ENCODE peak calls at places on chromosomes 5 and 9, in four cellular contexts. One of them, this sample, is unnamed.

GRCh38 chr9:131528886-131529505 is 2.1 kb downstream of the UCK1 start:
- DNase-seq in activated gamma-delta T cell treated with Interleukin-2 at 50 U/mL for 16 hours: no peak
- DNase-seq in heart right ventricle: no peak
- DNase-seq in WTC11: no peak
- DNase-seq in this sample: peak

GRCh38 chr9:86912210-86912609 is 35.1 kb downstream of the GAS1 start:
- DNase-seq in activated gamma-delta T cell treated with Interleukin-2 at 50 U/mL for 16 hours: no peak
- DNase-seq in heart right ventricle: no peak
- DNase-seq in WTC11: no peak
- DNase-seq in this sample: no peak

GRCh38 chr5:143129910-143130703 is 273.4 kb downstream of the NR3C1 start:
- DNase-seq in WTC11: no peak
- DNase-seq in activated gamma-delta T cell treated with Interleukin-2 at 50 U/mL for 16 hours: no peak
- DNase-seq in heart right ventricle: no peak
- DNase-seq in this sample: no peak

GRCh38 chr5:62486672-62487071 is 74.1 kb downstream of the IPO11 start:
- DNase-seq in WTC11: no peak
- DNase-seq in heart right ventricle: no peak
- DNase-seq in activated gamma-delta T cell treated with Interleukin-2 at 50 U/mL for 16 hours: no peak
- DNase-seq in this sample: no peak

GRCh38 chr5:68251386-68251785 is 35.8 kb downstream of the PIK3R1 start:
- DNase-seq in heart right ventricle: no peak
- DNase-seq in activated gamma-delta T cell treated with Interleukin-2 at 50 U/mL for 16 hours: peak
- DNase-seq in WTC11: no peak
- DNase-seq in this sample: no peak

GRCh38 chr5:175872287-175873089 is 1.1 kb downstream of the CPLX2 start:
- DNase-seq in WTC11: peak
- DNase-seq in activated gamma-delta T cell treated with Interleukin-2 at 50 U/mL for 16 hours: no peak
- DNase-seq in heart right ventricle: no peak
- DNase-seq in this sample: peak

GRCh38 chr5:34749431-34749872 is 89.5 kb upstream of the TTC23L start:
- DNase-seq in WTC11: no peak
- DNase-seq in heart right ventricle: no peak
- DNase-seq in activated gamma-delta T cell treated with Interleukin-2 at 50 U/mL for 16 hours: no peak
- DNase-seq in this sample: no peak

GRCh38 chr5:107459637-107460036 is 211.1 kb downstream of the EFNA5 start:
- DNase-seq in WTC11: no peak
- DNase-seq in heart right ventricle: no peak
- DNase-seq in activated gamma-delta T cell treated with Interleukin-2 at 50 U/mL for 16 hours: no peak
- DNase-seq in this sample: no peak

GRCh38 chr9:77015291-77016048 is 4.0 kb upstream of the FOXB2 start:
- DNase-seq in WTC11: no peak
- DNase-seq in activated gamma-delta T cell treated with Interleukin-2 at 50 U/mL for 16 hours: no peak
- DNase-seq in heart right ventricle: no peak
- DNase-seq in this sample: no peak

GRCh38 chr9:87556821-87557220 is 59.2 kb downstream of the DAPK1 start:
- DNase-seq in WTC11: no peak
- DNase-seq in heart right ventricle: peak
- DNase-seq in activated gamma-delta T cell treated with Interleukin-2 at 50 U/mL for 16 hours: no peak
- DNase-seq in this sample: no peak

GRCh38 chr9:89811896-89812450 is 207.2 kb downstream of the GADD45G start:
- DNase-seq in WTC11: no peak
- DNase-seq in activated gamma-delta T cell treated with Interleukin-2 at 50 U/mL for 16 hours: no peak
- DNase-seq in heart right ventricle: no peak
- DNase-seq in this sample: no peak

GRCh38 chr5:146137967-146138403 is 32.6 kb upstream of the PLAC8L1 start:
- DNase-seq in heart right ventricle: no peak
- DNase-seq in activated gamma-delta T cell treated with Interleukin-2 at 50 U/mL for 16 hours: no peak
- DNase-seq in WTC11: no peak
- DNase-seq in this sample: no peak

GRCh38 chr9:71048271-71048670 is 73.2 kb downstream of the TRPM3 start:
- DNase-seq in WTC11: no peak
- DNase-seq in heart right ventricle: no peak
- DNase-seq in activated gamma-delta T cell treated with Interleukin-2 at 50 U/mL for 16 hours: no peak
- DNase-seq in this sample: no peak

GRCh38 chr9:121439016-121439415 is 60.6 kb downstream of the GGTA1 start:
- DNase-seq in WTC11: no peak
- DNase-seq in activated gamma-delta T cell treated with Interleukin-2 at 50 U/mL for 16 hours: no peak
- DNase-seq in heart right ventricle: no peak
- DNase-seq in this sample: no peak

GRCh38 chr5:67648201-67648671 is 451.6 kb upstream of the CD180 start:
- DNase-seq in activated gamma-delta T cell treated with Interleukin-2 at 50 U/mL for 16 hours: no peak
- DNase-seq in heart right ventricle: peak
- DNase-seq in WTC11: no peak
- DNase-seq in this sample: no peak

GRCh38 chr5:65927497-65928340 is 1.3 kb downstream of the ERBIN start:
- DNase-seq in WTC11: no peak
- DNase-seq in activated gamma-delta T cell treated with Interleukin-2 at 50 U/mL for 16 hours: no peak
- DNase-seq in heart right ventricle: no peak
- DNase-seq in this sample: peak

GRCh38 chr9:112175796-112176315 is 759 bp upstream of the SUSD1 start:
- DNase-seq in activated gamma-delta T cell treated with Interleukin-2 at 50 U/mL for 16 hours: no peak
- DNase-seq in heart right ventricle: no peak
- DNase-seq in WTC11: no peak
- DNase-seq in this sample: peak

GRCh38 chr9:133819923-133820322 is 81.8 kb upstream of the SARDH start:
- DNase-seq in activated gamma-delta T cell treated with Interleukin-2 at 50 U/mL for 16 hours: no peak
- DNase-seq in heart right ventricle: no peak
- DNase-seq in WTC11: no peak
- DNase-seq in this sample: no peak

GRCh38 chr9:99607852-99608448 is 213.7 kb upstream of the NR4A3 start:
- DNase-seq in WTC11: no peak
- DNase-seq in activated gamma-delta T cell treated with Interleukin-2 at 50 U/mL for 16 hours: no peak
- DNase-seq in heart right ventricle: no peak
- DNase-seq in this sample: no peak

GRCh38 chr5:132485641-132486317 is 4.8 kb downstream of the IRF1 start:
- DNase-seq in activated gamma-delta T cell treated with Interleukin-2 at 50 U/mL for 16 hours: no peak
- DNase-seq in heart right ventricle: no peak
- DNase-seq in WTC11: no peak
- DNase-seq in this sample: no peak

GRCh38 chr9:131627846-131628820 is 82.8 kb downstream of the PRRT1B start:
- DNase-seq in WTC11: no peak
- DNase-seq in activated gamma-delta T cell treated with Interleukin-2 at 50 U/mL for 16 hours: peak
- DNase-seq in heart right ventricle: no peak
- DNase-seq in this sample: no peak

GRCh38 chr9:109887079-109887478 is 107.1 kb downstream of the PALM2AKAP2 start:
- DNase-seq in heart right ventricle: peak
- DNase-seq in WTC11: no peak
- DNase-seq in activated gamma-delta T cell treated with Interleukin-2 at 50 U/mL for 16 hours: no peak
- DNase-seq in this sample: no peak

GRCh38 chr9:120926397-120926928 is at the start of gene TRAF1:
- DNase-seq in heart right ventricle: no peak
- DNase-seq in WTC11: no peak
- DNase-seq in activated gamma-delta T cell treated with Interleukin-2 at 50 U/mL for 16 hours: peak
- DNase-seq in this sample: no peak

GRCh38 chr5:90557391-90557790 is 1.2 kb upstream of the ADGRV1 start:
- DNase-seq in activated gamma-delta T cell treated with Interleukin-2 at 50 U/mL for 16 hours: no peak
- DNase-seq in WTC11: no peak
- DNase-seq in heart right ventricle: no peak
- DNase-seq in this sample: no peak

GRCh38 chr5:176542135-176542595 is 5.0 kb upstream of the RNF44 start:
- DNase-seq in WTC11: peak
- DNase-seq in activated gamma-delta T cell treated with Interleukin-2 at 50 U/mL for 16 hours: peak
- DNase-seq in heart right ventricle: peak
- DNase-seq in this sample: peak

GRCh38 chr5:171520300-171521170 is 101.1 kb downstream of the FGF18 start:
- DNase-seq in heart right ventricle: peak
- DNase-seq in WTC11: peak
- DNase-seq in activated gamma-delta T cell treated with Interleukin-2 at 50 U/mL for 16 hours: no peak
- DNase-seq in this sample: no peak

This sample was measured in GM20000.